ENCODE peak calls at places on chromosomes 3 and 15, in four cellular contexts. Z is K562, F is HL-60, W is GM12878. B is an unnamed sample.

GRCh38 chr3:121970047-121970446 is 52.0 kb downstream of the ILDR1 start:
- DNase-seq in W (no peak), Z (no peak), F (no peak), B (no peak)

GRCh38 chr3:107662109-107662477 is 139.3 kb downstream of the BBX start:
- DNase-seq in Z (no peak), F (no peak), W (no peak), B (no peak)

GRCh38 chr3:187062526-187063177 is 76.6 kb downstream of the RPL39L start:
- DNase-seq in F (peak; percentile 36), Z (no peak), W (no peak), B (no peak)

GRCh38 chr3:172856766-172857742 is 106.5 kb downstream of the ECT2 start:
- DNase-seq in W (no peak), F (no peak), Z (peak; percentile 14), B (no peak)

GRCh38 chr3:189826566-189826965 is 195.4 kb downstream of the TP63 start:
- DNase-seq in F (no peak), W (no peak), Z (no peak), B (no peak)

GRCh38 chr3:190155752-190156151 is 35.1 kb upstream of the P3H2 start:
- DNase-seq in F (no peak), W (no peak), Z (no peak), B (no peak)

GRCh38 chr3:40620151-40620550 is 95.4 kb downstream of the ZNF621 start:
- DNase-seq in F (no peak), W (no peak), Z (no peak), B (no peak)

GRCh38 chr3:72327008-72327407 is 521.2 kb downstream of the SHQ1 start:
- DNase-seq in Z (no peak), F (no peak), W (no peak), B (no peak)

GRCh38 chr3:126745760-126746394 is 41.8 kb downstream of the CHCHD6 start:
- DNase-seq in W (no peak), F (no peak), Z (no peak), B (no peak)

DNA sequence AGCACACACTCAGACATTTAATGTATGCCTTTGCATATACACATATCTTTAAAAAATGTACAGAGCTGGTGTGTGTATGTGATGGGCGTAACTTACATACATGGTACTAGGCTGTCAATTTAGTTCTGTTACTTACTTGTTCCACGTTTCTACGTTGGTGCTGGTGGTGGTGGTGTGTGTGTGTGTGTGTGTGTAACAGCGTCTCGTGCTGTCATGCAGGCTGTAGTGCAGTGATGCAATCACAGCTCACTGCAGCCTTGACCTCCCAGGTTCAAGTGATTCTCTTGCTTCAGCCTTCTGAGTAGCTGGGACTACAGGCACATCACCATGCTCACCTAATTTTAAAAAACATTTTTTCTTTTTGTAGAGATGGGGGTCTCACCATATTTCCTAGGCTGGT is 64.2 kb downstream of the ISG20 start:
- DNase-seq in Z (no peak), W (no peak), F (no peak), B (no peak)
- TF ChIP-seq SPI1 in Z (no peak), W (no peak), F (no peak), B (no peak)

DNA sequence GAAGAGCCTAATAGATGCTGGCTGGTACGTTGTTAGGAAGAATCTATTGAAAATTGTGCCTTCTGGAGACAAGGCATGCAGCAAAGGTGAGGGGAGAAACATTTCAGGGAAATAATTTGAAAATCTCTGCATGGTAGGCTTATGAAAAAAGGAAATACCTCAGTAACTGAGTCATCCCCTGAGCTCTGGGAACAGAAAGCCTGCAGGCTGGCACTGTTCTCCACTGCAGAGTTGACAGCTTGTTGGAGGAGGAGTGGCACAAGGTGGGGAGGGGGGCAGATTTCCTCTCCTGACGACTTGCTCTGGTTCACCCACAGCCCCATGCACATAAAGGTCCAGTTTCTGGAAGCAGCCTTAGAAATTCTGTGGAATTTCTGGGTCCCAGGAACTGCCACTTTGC is 179.4 kb downstream of the ABHD5 start:
- DNase-seq in Z (no peak), W (no peak), F (no peak), B (no peak)
- TF ChIP-seq SPI1 in Z (no peak), W (no peak), F (no peak), B (no peak)

DNA sequence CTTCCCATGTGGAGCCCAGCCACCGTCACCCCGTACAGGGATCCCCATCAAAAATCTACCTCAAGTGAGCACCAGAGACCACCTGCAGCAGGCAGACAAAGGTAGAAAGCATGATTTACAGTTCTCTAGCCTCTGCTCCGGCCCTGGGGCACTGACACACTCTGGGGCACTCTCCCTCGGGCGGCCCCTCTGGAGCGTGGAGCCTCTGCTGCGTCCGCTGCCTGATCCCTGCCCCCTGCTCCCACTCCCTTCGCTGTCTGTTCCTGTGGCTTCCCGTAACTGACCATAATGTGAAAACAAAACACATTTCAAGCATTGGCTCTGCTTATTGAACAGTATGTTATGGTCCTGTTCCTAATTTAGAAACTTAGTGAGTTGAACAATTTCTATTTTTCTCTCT is 22.9 kb upstream of the TMEM115 start:
- DNase-seq in W (no peak), F (no peak), Z (no peak), B (no peak)
- TF ChIP-seq SPI1 in W (no peak), F (no peak), Z (no peak), B (no peak)

DNA sequence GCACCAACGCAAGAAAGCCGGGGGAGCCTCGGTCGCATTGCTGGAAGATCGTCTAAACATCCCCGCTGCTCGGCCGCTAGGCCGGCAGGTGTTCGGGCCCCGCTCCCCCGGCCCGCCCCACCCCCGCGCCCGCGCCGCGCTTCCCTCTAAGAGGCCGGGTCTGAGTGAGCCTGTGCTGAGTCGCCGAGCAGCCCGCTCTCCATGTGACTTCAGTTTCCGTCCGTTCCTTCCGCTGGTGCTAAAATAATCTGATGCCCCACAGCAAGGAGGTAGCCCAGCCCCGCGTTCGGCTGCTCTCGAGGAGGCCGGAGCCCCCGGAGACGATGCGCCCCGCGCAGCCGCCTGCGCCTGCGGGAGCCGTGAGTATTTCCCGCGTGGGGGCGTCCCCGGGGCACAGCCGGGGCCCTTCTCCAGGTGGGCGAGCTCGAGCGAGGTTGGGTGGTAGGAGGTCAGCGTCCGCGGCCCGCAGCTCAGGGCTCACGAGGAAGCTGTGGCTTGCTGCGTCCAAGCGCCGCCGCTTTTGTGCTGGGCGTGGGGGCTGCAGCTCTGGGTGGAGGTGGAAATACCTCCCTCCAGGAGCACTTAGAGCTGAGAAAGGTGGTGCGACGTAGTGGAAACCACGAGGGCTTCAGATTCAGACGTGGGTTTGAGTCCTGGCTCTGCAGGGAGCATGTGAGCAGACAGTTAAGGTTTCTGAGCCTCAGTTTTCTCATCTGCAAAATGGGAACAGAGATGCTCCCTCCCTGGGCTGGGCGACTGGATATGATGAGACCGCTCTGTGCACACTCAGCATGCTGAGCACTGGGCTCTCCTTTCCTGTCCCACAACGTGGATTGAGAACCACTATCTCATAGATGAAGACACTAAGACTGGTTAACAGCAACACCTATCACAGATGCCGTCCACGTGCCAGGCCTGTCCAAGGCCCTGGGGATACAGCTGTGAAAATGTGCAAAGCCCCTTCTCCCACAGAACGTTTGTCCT is at the start of gene NRROS:
- DNase-seq in W (no peak), F (peak; percentile 90), Z (peak; percentile 82), B (peak; percentile 73)
- TF ChIP-seq SPI1 in W (no peak), F (no peak), Z (no peak), B (peak; percentile 7)

GRCh38 chr15:58752716-58753115 is 3.2 kb upstream of the ADAM10 start:
- DNase-seq in Z (no peak), W (no peak), F (no peak), B (no peak)

GRCh38 chr15:58748787-58749531 is 548 bp downstream of the ADAM10 start:
- DNase-seq in W (no peak), Z (peak; percentile 56), F (no peak), B (peak; percentile 37)

GRCh38 chr15:58746174-58746573 is 3.3 kb downstream of the ADAM10 start:
- DNase-seq in F (no peak), Z (no peak), W (no peak), B (no peak)

GRCh38 chr15:58749532-58750337 is at the start of gene ADAM10:
- DNase-seq in F (peak; percentile 98), Z (peak; percentile 99), W (peak; percentile 90), B (peak; percentile 98)

GRCh38 chr15:58748040-58748786 is 1.3 kb downstream of the ADAM10 start:
- DNase-seq in Z (no peak), F (no peak), W (no peak), B (no peak)
- TF ChIP-seq SPI1 in Z (no peak), F (no peak), W (no peak), B (no peak)

GRCh38 chr3:64902991-64903390 is 215.2 kb upstream of the ADAMTS9 start:
- DNase-seq in Z (no peak), F (no peak), W (no peak), B (no peak)

GRCh38 chr3:64908292-64908691 is 220.5 kb upstream of the ADAMTS9 start:
- DNase-seq in Z (no peak), W (no peak), F (no peak), B (no peak)

GRCh38 chr3:64902117-64902516 is 214.3 kb upstream of the ADAMTS9 start:
- DNase-seq in W (no peak), F (no peak), Z (no peak), B (no peak)

GRCh38 chr3:64909011-64909410 is 221.2 kb upstream of the ADAMTS9 start:
- DNase-seq in F (no peak), Z (no peak), W (no peak), B (no peak)

GRCh38 chr3:64906011-64906410 is 218.2 kb upstream of the ADAMTS9 start:
- DNase-seq in Z (no peak), F (no peak), W (no peak), B (no peak)
- TF ChIP-seq SPI1 in Z (no peak), F (no peak), W (no peak), B (no peak)

B was measured in GM12891.